ENCODE peak calls at places on chromosomes 5 and 9, in eight cellular contexts. One of them, this sample, is unnamed.
A peak's percentile ranks its signal among the peaks of the same experiment; 100 is the strongest.

GRCh38 chr5:149400304-149400703 is 21.2 kb upstream of the IL17B start:
- DNase-seq in stimulated activated CD4-positive, alpha-beta T cell treated with anti-CD3 and anti-CD28 coated beads, Interleukin-1b, Interleukin-23, amount 100 ng/mL, for 1 hour: no peak
- DNase-seq in right atrium auricular region: no peak
- DNase-seq in GM04504: no peak
- DNase-seq in WTC11: no peak
- DNase-seq in dermis blood vessel endothelial cell: no peak
- DNase-seq in stimulated activated CD8-positive, alpha-beta memory T cell treated with anti-CD3 and anti-CD28 coated beads, Interleukin-2, amount 100 ng/mL, for 1 hour: no peak
- DNase-seq in stromal cell of bone marrow: no peak
- DNase-seq in this sample: no peak

GRCh38 chr5:95859327-95860060 is 37.0 kb upstream of the GLRX start:
- DNase-seq in right atrium auricular region: no peak
- DNase-seq in dermis blood vessel endothelial cell: peak; percentile 72
- DNase-seq in stromal cell of bone marrow: no peak
- DNase-seq in stimulated activated CD8-positive, alpha-beta memory T cell treated with anti-CD3 and anti-CD28 coated beads, Interleukin-2, amount 100 ng/mL, for 1 hour: no peak
- DNase-seq in stimulated activated CD4-positive, alpha-beta T cell treated with anti-CD3 and anti-CD28 coated beads, Interleukin-1b, Interleukin-23, amount 100 ng/mL, for 1 hour: no peak
- DNase-seq in GM04504: no peak
- DNase-seq in WTC11: no peak
- DNase-seq in this sample: peak; percentile 93

GRCh38 chr9:114159562-114160145 is 4.3 kb downstream of the COL27A1 start:
- DNase-seq in dermis blood vessel endothelial cell: no peak
- DNase-seq in stimulated activated CD4-positive, alpha-beta T cell treated with anti-CD3 and anti-CD28 coated beads, Interleukin-1b, Interleukin-23, amount 100 ng/mL, for 1 hour: no peak
- DNase-seq in right atrium auricular region: no peak
- DNase-seq in stromal cell of bone marrow: no peak
- DNase-seq in GM04504: no peak
- DNase-seq in stimulated activated CD8-positive, alpha-beta memory T cell treated with anti-CD3 and anti-CD28 coated beads, Interleukin-2, amount 100 ng/mL, for 1 hour: no peak
- DNase-seq in WTC11: no peak
- DNase-seq in this sample: no peak

GRCh38 chr5:131532016-131532640 is 102.9 kb downstream of the RAPGEF6 start:
- DNase-seq in stimulated activated CD8-positive, alpha-beta memory T cell treated with anti-CD3 and anti-CD28 coated beads, Interleukin-2, amount 100 ng/mL, for 1 hour: no peak
- DNase-seq in stromal cell of bone marrow: no peak
- DNase-seq in WTC11: no peak
- DNase-seq in dermis blood vessel endothelial cell: peak; percentile 55
- DNase-seq in stimulated activated CD4-positive, alpha-beta T cell treated with anti-CD3 and anti-CD28 coated beads, Interleukin-1b, Interleukin-23, amount 100 ng/mL, for 1 hour: no peak
- DNase-seq in right atrium auricular region: no peak
- DNase-seq in GM04504: no peak
- DNase-seq in this sample: no peak

GRCh38 chr5:178581621-178582020 is 8.6 kb downstream of the COL23A1 start:
- DNase-seq in stimulated activated CD8-positive, alpha-beta memory T cell treated with anti-CD3 and anti-CD28 coated beads, Interleukin-2, amount 100 ng/mL, for 1 hour: no peak
- DNase-seq in right atrium auricular region: no peak
- DNase-seq in stromal cell of bone marrow: no peak
- DNase-seq in dermis blood vessel endothelial cell: no peak
- DNase-seq in GM04504: no peak
- DNase-seq in stimulated activated CD4-positive, alpha-beta T cell treated with anti-CD3 and anti-CD28 coated beads, Interleukin-1b, Interleukin-23, amount 100 ng/mL, for 1 hour: no peak
- DNase-seq in WTC11: no peak
- DNase-seq in this sample: no peak

GRCh38 chr5:65925094-65925600 is 1.2 kb upstream of the ERBIN start:
- DNase-seq in stimulated activated CD8-positive, alpha-beta memory T cell treated with anti-CD3 and anti-CD28 coated beads, Interleukin-2, amount 100 ng/mL, for 1 hour: peak; percentile 56
- DNase-seq in stimulated activated CD4-positive, alpha-beta T cell treated with anti-CD3 and anti-CD28 coated beads, Interleukin-1b, Interleukin-23, amount 100 ng/mL, for 1 hour: peak; percentile 23
- DNase-seq in dermis blood vessel endothelial cell: peak; percentile 81
- DNase-seq in stromal cell of bone marrow: no peak
- DNase-seq in right atrium auricular region: peak; percentile 79
- DNase-seq in GM04504: peak; percentile 58
- DNase-seq in WTC11: peak; percentile 63
- DNase-seq in this sample: peak; percentile 73

GRCh38 chr5:162593881-162594280 is 526.3 kb downstream of the GABRG2 start:
- DNase-seq in stimulated activated CD4-positive, alpha-beta T cell treated with anti-CD3 and anti-CD28 coated beads, Interleukin-1b, Interleukin-23, amount 100 ng/mL, for 1 hour: no peak
- DNase-seq in WTC11: no peak
- DNase-seq in GM04504: no peak
- DNase-seq in right atrium auricular region: no peak
- DNase-seq in dermis blood vessel endothelial cell: no peak
- DNase-seq in stimulated activated CD8-positive, alpha-beta memory T cell treated with anti-CD3 and anti-CD28 coated beads, Interleukin-2, amount 100 ng/mL, for 1 hour: no peak
- DNase-seq in stromal cell of bone marrow: no peak
- DNase-seq in this sample: no peak

GRCh38 chr5:170499621-170500020 is 4.2 kb upstream of the KCNIP1 start:
- DNase-seq in WTC11: no peak
- DNase-seq in GM04504: no peak
- DNase-seq in stromal cell of bone marrow: no peak
- DNase-seq in right atrium auricular region: no peak
- DNase-seq in dermis blood vessel endothelial cell: no peak
- DNase-seq in stimulated activated CD8-positive, alpha-beta memory T cell treated with anti-CD3 and anti-CD28 coated beads, Interleukin-2, amount 100 ng/mL, for 1 hour: no peak
- DNase-seq in stimulated activated CD4-positive, alpha-beta T cell treated with anti-CD3 and anti-CD28 coated beads, Interleukin-1b, Interleukin-23, amount 100 ng/mL, for 1 hour: no peak
- DNase-seq in this sample: no peak

GRCh38 chr5:56160723-56161445 is 72.2 kb downstream of the ANKRD55 start:
- DNase-seq in WTC11: no peak
- DNase-seq in stimulated activated CD4-positive, alpha-beta T cell treated with anti-CD3 and anti-CD28 coated beads, Interleukin-1b, Interleukin-23, amount 100 ng/mL, for 1 hour: no peak
- DNase-seq in dermis blood vessel endothelial cell: no peak
- DNase-seq in GM04504: no peak
- DNase-seq in stromal cell of bone marrow: no peak
- DNase-seq in stimulated activated CD8-positive, alpha-beta memory T cell treated with anti-CD3 and anti-CD28 coated beads, Interleukin-2, amount 100 ng/mL, for 1 hour: no peak
- DNase-seq in right atrium auricular region: no peak
- DNase-seq in this sample: no peak

GRCh38 chr5:134656690-134657089 is 8.1 kb downstream of the SEC24A start:
- DNase-seq in right atrium auricular region: no peak
- DNase-seq in dermis blood vessel endothelial cell: no peak
- DNase-seq in WTC11: no peak
- DNase-seq in stimulated activated CD8-positive, alpha-beta memory T cell treated with anti-CD3 and anti-CD28 coated beads, Interleukin-2, amount 100 ng/mL, for 1 hour: no peak
- DNase-seq in GM04504: no peak
- DNase-seq in stromal cell of bone marrow: no peak
- DNase-seq in stimulated activated CD4-positive, alpha-beta T cell treated with anti-CD3 and anti-CD28 coated beads, Interleukin-1b, Interleukin-23, amount 100 ng/mL, for 1 hour: no peak
- DNase-seq in this sample: peak; percentile 34

GRCh38 chr5:77008413-77008812 is 21.8 kb upstream of the AGGF1 start:
- DNase-seq in dermis blood vessel endothelial cell: no peak
- DNase-seq in stimulated activated CD8-positive, alpha-beta memory T cell treated with anti-CD3 and anti-CD28 coated beads, Interleukin-2, amount 100 ng/mL, for 1 hour: no peak
- DNase-seq in GM04504: no peak
- DNase-seq in stromal cell of bone marrow: no peak
- DNase-seq in stimulated activated CD4-positive, alpha-beta T cell treated with anti-CD3 and anti-CD28 coated beads, Interleukin-1b, Interleukin-23, amount 100 ng/mL, for 1 hour: no peak
- DNase-seq in right atrium auricular region: no peak
- DNase-seq in WTC11: no peak
- DNase-seq in this sample: no peak

GRCh38 chr9:131585375-131585774 is 40.1 kb downstream of the PRRT1B start:
- DNase-seq in right atrium auricular region: no peak
- DNase-seq in stromal cell of bone marrow: no peak
- DNase-seq in GM04504: no peak
- DNase-seq in WTC11: no peak
- DNase-seq in stimulated activated CD8-positive, alpha-beta memory T cell treated with anti-CD3 and anti-CD28 coated beads, Interleukin-2, amount 100 ng/mL, for 1 hour: peak; percentile 16
- DNase-seq in dermis blood vessel endothelial cell: peak; percentile 39
- DNase-seq in stimulated activated CD4-positive, alpha-beta T cell treated with anti-CD3 and anti-CD28 coated beads, Interleukin-1b, Interleukin-23, amount 100 ng/mL, for 1 hour: no peak
- DNase-seq in this sample: peak; percentile 21

This sample was measured in amniotic epithelial cell.